ENCODE peak calls at places on chromosomes 3 and 15, in six cellular contexts. U is K562, G is IMR-90, B is GM12878, R is HepG2, F is H1. D is an unnamed sample. For H3K36me3, the result is how much of the 10 kb centered on the place peaks cover.

GRCh38 chr3:120762575-120762974 is 20.0 kb downstream of the GTF2E1 start:
- DNase-seq in G (peak), B (no peak), R (no peak), F (no peak), U (no peak), D (no peak)

GRCh38 chr3:42498034-42498433 is 4.4 kb upstream of the VIPR1 start:
- DNase-seq in G (no peak), B (no peak), U (no peak), R (no peak), F (no peak), D (no peak)

GRCh38 chr15:78167227-78167888 is 18.2 kb downstream of the IDH3A start:
- DNase-seq in B (peak), R (no peak), U (no peak), F (no peak), G (no peak), D (no peak)

GRCh38 chr3:192772495-192772894 is 45.2 kb upstream of the FGF12 start:
- DNase-seq in G (peak), U (no peak), F (peak), R (peak), B (no peak), D (peak)

GRCh38 chr3:13088020-13089006 is 15.1 kb upstream of the IQSEC1 start:
- DNase-seq in U (no peak), R (no peak), B (no peak), G (no peak), F (no peak), D (no peak)

GRCh38 chr15:66608159-66608558 is 42.4 kb upstream of the LCTL start:
- DNase-seq in B (no peak), G (no peak), U (no peak), F (no peak), R (no peak), D (no peak)

GRCh38 chr15:52336530-52336929 is 40.9 kb upstream of the MYO5C start:
- DNase-seq in U (peak), B (no peak), R (no peak), G (no peak), F (no peak), D (no peak)

GRCh38 chr3:42162462-42162861 is 71.3 kb downstream of the TRAK1 start:
- DNase-seq in G (no peak), F (no peak), B (no peak), R (peak), U (no peak), D (no peak)

GRCh38 chr15:23877502-23878412 is 190.7 kb upstream of the NDN start:
- DNase-seq in R (peak), G (no peak), U (peak), B (no peak), F (no peak), D (no peak)

GRCh38 chr3:17052348-17052747 is 167.6 kb downstream of the PLCL2 start:
- DNase-seq in F (no peak), R (no peak), G (no peak), B (no peak), U (no peak), D (no peak)

GRCh38 chr3:14531856-14532395 is 8.2 kb downstream of the GRIP2 start:
- DNase-seq in R (no peak), F (no peak), U (no peak), G (no peak), B (no peak), D (no peak)

GRCh38 chr3:36852071-36852470 is 87.7 kb upstream of the DCLK3 start:
- DNase-seq in B (no peak), U (no peak), G (no peak), R (no peak), F (no peak), D (no peak)

GRCh38 chr15:90598053-90598577 is 68.4 kb downstream of the CRTC3 start:
- DNase-seq in G (no peak), B (peak), R (peak), F (no peak), U (peak), D (peak)

GRCh38 chr3:143847787-143848631 is at the start of gene SLC9A9:
- DNase-seq in G (peak), F (no peak), U (peak), B (peak), R (no peak), D (peak)

GRCh38 chr3:187661267-187661666 is 8.9 kb downstream of the SST start:
- DNase-seq in F (no peak), R (no peak), B (no peak), G (no peak), U (no peak), D (no peak)

GRCh38 chr15:76204558-76204845 is 106.8 kb downstream of the ETFA start:
- DNase-seq in F (no peak), B (no peak), G (no peak), R (no peak), U (no peak), D (no peak)

GRCh38 chr3:196012481-196012880 is 69.4 kb downstream of the TFRC start:
- DNase-seq in R (no peak), U (no peak), G (no peak), B (no peak), F (no peak), D (no peak)

GRCh38 chr3:148631124-148631903 is 66.4 kb upstream of the AGTR1 start:
- DNase-seq in B (no peak), R (peak), G (no peak), U (no peak), F (no peak), D (peak)

GRCh38 chr3:194959217-194959616 is 273.5 kb downstream of the FAM43A start:
- DNase-seq in B (no peak), U (no peak), G (no peak), R (no peak), F (no peak), D (no peak)

GRCh38 chr15:57703387-57703786 is 3.1 kb upstream of the POLR2M start:
- DNase-seq in R (no peak), F (no peak), B (no peak), U (no peak), G (no peak), D (peak)

GRCh38 chr3:46586738-46587246 is 20.7 kb upstream of the LRRC2 start:
- DNase-seq in G (no peak), R (no peak), B (no peak), U (no peak), F (no peak), D (no peak)

GRCh38 chr15:62483817-62484216 is 318.7 kb upstream of the C2CD4B start:
- DNase-seq in B (no peak), R (no peak), U (peak), G (peak), F (no peak), D (no peak)

GRCh38 chr15:65033659-65034269 is 4.3 kb upstream of the MTFMT start:
- DNase-seq in R (peak), U (peak), F (no peak), G (peak), B (no peak), D (peak)

GRCh38 chr3:172520332-172520831 is 2.8 kb downstream of the TNFSF10 start:
- DNase-seq in R (no peak), U (no peak), F (no peak), G (peak), B (peak), D (peak)

GRCh38 chr15:67013696-67014095 is 51.7 kb upstream of the SMAD3 start:
- DNase-seq in F (no peak), B (no peak), G (peak), R (no peak), U (no peak), D (peak)

GRCh38 chr3:133948131-133948810 is 52.6 kb upstream of the RAB6B start:
- DNase-seq in G (no peak), R (no peak), B (no peak), U (no peak), F (no peak), D (no peak)

GRCh38 chr3:44136421-44136820 is 105.3 kb upstream of the TOPAZ1 start:
- DNase-seq in G (no peak), F (no peak), U (no peak), R (no peak), B (no peak), D (peak)

GRCh38 chr15:40439461-40440299 is 1.1 kb upstream of the BAHD1 start:
- DNase-seq in G (peak), F (peak), B (no peak), U (peak), R (peak), D (peak)

GRCh38 chr3:74693696-74694393 is 79.4 kb upstream of the CNTN3 start:
- DNase-seq in R (no peak), U (no peak), B (no peak), F (no peak), G (no peak), D (no peak)

GRCh38 chr15:25525741-25526140 is 86.9 kb upstream of the UBE3A start:
- DNase-seq in B (no peak), R (no peak), F (no peak), U (no peak), G (no peak), D (no peak)

GRCh38 chr3:72003936-72004335 is 219.0 kb upstream of the PROK2 start:
- DNase-seq in B (no peak), U (no peak), F (no peak), G (no peak), R (no peak), D (no peak)

GRCh38 chr3:23760325-23760724 is 45.4 kb upstream of the UBE2E1 start:
- DNase-seq in F (no peak), R (no peak), G (no peak), U (no peak), B (no peak), D (no peak)

GRCh38 chr3:23763040-23763477 is 42.7 kb upstream of the UBE2E1 start:
- DNase-seq in F (no peak), B (no peak), G (peak), R (no peak), U (no peak), D (peak)

GRCh38 chr3:23760871-23761373 is 44.8 kb upstream of the UBE2E1 start:
- DNase-seq in R (no peak), U (no peak), F (no peak), B (peak), G (no peak), D (no peak)

GRCh38 chr3:23762214-23763039 is 43.3 kb upstream of the UBE2E1 start:
- DNase-seq in R (no peak), G (no peak), F (no peak), U (no peak), B (peak), D (no peak)

DNA sequence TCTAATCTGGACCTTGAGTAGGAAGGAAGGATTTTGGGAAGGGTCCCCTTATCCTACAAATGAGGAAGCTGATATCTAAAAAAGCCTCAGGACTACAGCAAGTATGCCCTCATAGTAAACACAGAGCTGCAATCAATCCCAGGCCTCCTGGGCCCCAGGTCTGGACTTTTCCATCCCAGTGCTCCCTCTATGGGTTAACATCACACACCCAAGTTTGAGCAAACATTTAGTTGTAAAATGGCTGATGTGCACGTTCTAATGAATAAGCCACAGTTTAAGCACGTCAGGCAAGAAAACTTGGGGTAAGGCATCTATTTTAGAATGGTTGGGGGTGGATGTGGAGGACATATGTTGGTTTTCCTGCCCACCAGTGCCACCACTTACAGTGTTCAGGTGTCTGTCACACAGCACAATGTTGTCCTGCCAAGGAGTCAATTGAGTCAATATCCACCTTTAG is 44.3 kb upstream of the UBE2E1 start:
- DNase-seq in R (peak), G (peak), U (peak), F (no peak), B (peak), D (peak)
- H2AFZ ChIP-seq in R (no peak), G (no peak), U (no peak), F (no peak), B (peak), D (no peak)

GRCh38 chr15:41620536-41621199 is 39.5 kb upstream of the MGA start:
- DNase-seq in F (no peak), U (no peak), B (no peak), G (no peak), R (no peak), D (no peak)

GRCh38 chr15:41622901-41623300 is 37.3 kb upstream of the MGA start:
- DNase-seq in G (no peak), F (no peak), B (no peak), R (no peak), U (no peak), D (no peak)

GRCh38 chr15:41627204-41627603 is 33.0 kb upstream of the MGA start:
- DNase-seq in U (no peak), B (no peak), G (no peak), F (no peak), R (no peak), D (no peak)

GRCh38 chr15:41621200-41622193 is 38.7 kb upstream of the MGA start:
- DNase-seq in F (peak), G (peak), R (peak), U (no peak), B (peak), D (peak)
- TF ChIP-seq POLR2A in F (peak), G (no peak), R (peak), U (no peak), B (no peak), D (peak)

GRCh38 chr3:63980830-63981498 is 42.3 kb downstream of the PSMD6 start:
- DNase-seq in B (no peak), G (no peak), R (no peak), U (no peak), F (no peak), D (no peak)
- H3K36me3 ChIP-seq in B (under half), G (under half), R (half or more), U (half or more), F (under half), D (under half)

DNA sequence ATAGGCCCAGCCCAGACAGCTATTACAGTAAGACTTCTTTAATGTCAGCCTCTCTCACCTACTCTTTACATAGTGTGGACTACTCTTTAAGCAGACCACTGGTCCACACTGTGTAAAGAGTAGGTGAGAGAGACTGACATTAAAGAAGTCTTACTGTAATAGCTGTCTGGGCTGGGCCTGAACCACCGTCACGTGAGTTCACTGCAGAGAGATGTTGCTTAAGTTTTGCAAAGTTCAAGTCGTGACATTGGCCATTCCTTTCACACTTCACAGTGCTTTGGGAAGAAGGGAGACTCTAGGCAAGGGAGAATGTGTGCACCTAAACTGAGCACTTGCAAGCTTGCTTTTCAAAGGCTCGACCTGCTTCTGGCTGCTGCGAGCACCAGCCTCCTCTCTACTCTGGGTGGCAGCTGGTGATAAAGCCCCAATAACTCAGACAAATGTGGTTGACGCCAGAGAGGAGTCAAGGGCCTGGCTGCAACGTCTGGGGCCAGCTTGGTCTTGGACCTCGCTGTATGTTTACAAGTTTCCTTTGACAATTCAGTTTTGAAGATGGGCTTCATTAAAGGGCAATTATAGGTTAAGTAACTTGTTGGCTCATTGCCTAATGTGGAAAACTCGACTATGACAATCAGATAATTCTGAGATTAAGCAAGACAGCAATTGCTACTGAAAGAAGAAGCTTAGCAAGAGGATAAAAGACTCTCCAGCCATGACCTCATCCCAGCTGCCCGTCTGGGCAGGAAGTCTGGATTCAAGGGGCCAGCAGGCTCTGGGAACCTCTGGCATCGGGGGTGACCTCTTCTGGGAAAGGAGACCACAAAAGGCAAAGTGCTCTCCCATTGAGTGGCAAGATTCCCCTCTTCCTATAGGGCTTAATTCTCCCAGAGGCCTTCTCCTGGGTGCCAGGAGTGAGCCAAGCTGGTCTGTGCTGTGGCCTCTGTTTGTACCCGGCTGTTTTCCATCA is 242.1 kb upstream of the TLE3 start:
- DNase-seq in U (no peak), G (peak), F (no peak), B (no peak), R (no peak), D (peak)
- H2AFZ ChIP-seq in U (no peak), G (no peak), F (no peak), B (no peak), R (no peak), D (no peak)

DNA sequence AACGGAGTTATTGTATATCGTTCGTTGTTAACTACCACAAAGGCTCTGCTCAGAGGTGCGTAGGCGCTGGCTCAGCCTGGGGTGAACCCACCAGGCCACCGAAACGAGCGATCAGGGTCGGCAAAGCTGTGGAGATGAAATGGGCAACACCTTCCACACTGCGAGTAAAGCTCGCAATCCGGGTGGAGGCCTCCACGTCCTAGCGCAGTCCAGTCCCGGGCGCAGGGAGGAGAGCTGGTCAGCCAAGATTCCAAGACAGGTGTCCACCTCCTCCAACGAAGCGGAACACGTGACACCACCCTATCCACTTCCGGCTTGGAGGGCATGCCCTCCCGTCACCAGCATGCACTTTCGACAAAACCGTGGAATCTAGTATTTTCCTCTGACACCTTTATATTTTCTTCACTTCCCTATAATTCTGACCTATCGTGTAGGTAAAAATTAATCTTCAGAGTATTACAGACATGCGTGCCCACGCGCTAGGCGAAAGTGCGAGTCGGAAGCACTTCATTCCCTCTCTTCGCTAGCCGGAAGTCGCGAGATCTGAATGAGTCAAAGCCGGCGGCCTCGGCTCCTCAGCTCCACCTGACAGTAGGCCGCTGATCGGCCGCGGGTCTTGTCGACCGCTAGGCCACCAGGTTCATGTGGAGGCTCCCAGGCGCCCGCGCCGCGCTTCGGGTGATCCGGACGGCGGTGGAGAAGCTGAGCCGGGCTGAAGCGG is at the start of gene PDE12:
- DNase-seq in R (peak), B (peak), U (peak), F (peak), G (peak), D (peak)
- TF ChIP-seq POLR2A in R (peak), B (peak), U (peak), F (peak), G (peak), D (peak)

GRCh38 chr3:10312391-10312790 is 8.5 kb downstream of the SEC13 start:
- DNase-seq in B (no peak), U (no peak), F (no peak), G (no peak), R (no peak), D (no peak)

GRCh38 chr3:10309736-10310135 is 11.2 kb downstream of the SEC13 start:
- DNase-seq in R (no peak), U (no peak), G (peak), F (no peak), B (no peak), D (peak)

GRCh38 chr3:10308678-10309077 is 12.2 kb downstream of the SEC13 start:
- DNase-seq in U (no peak), F (no peak), R (no peak), G (no peak), B (no peak), D (no peak)

GRCh38 chr3:10311710-10312109 is 9.2 kb downstream of the SEC13 start:
- DNase-seq in R (no peak), U (no peak), F (no peak), B (no peak), G (no peak), D (no peak)

DNA sequence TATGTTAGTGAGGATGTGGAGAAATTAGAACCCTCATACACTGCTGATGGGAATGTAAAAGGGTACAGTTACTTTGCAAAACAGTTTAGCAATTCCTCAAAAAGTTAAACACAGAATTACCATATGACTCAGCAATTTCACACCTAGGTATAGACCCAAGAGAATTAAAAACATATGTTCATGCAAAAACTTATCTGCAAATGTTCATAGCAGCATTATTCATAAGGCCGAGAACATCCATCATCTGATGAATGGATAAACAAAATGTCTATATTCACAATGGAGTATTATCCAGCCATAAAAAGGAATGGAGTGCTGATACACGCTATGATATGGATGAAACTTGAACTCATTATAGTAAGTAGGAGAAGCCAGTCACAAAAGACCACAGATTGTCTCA is 10.3 kb downstream of the SEC13 start:
- DNase-seq in U (no peak), F (no peak), R (no peak), G (peak), B (no peak), D (no peak)
- H3K36me3 ChIP-seq in U (half or more), F (half or more), R (half or more), G (half or more), B (under half), D (under half)

D was measured in endothelial cell of umbilical vein.